ENCODE peak calls at places on chromosomes 1 and 21, in nine cellular contexts. One of them, this sample, is unnamed.

GRCh38 chr1:168879906-168880734 is 151.1 kb upstream of the DPT start:
- DNase-seq in endodermal cell: peak
- DNase-seq in HS-5: no peak
- DNase-seq in smooth muscle cell of the brain vasculature: no peak
- DNase-seq in H7: no peak
- DNase-seq in Jurkat, Clone E6-1: no peak
- DNase-seq in HEK293T: no peak
- DNase-seq in ACHN: no peak
- DNase-seq in SHP77: no peak
- DNase-seq in this sample: peak

GRCh38 chr1:166910396-166910994 is 34.4 kb upstream of the TADA1 start:
- DNase-seq in endodermal cell: peak
- DNase-seq in HS-5: peak
- DNase-seq in smooth muscle cell of the brain vasculature: peak
- DNase-seq in H7: peak
- DNase-seq in Jurkat, Clone E6-1: peak
- DNase-seq in HEK293T: peak
- DNase-seq in ACHN: peak
- DNase-seq in SHP77: peak
- DNase-seq in this sample: peak

GRCh38 chr1:8115031-8115768 is 89.1 kb upstream of the ERRFI1 start:
- DNase-seq in endodermal cell: no peak
- DNase-seq in HS-5: no peak
- DNase-seq in smooth muscle cell of the brain vasculature: no peak
- DNase-seq in H7: peak
- DNase-seq in Jurkat, Clone E6-1: no peak
- DNase-seq in HEK293T: no peak
- DNase-seq in ACHN: no peak
- DNase-seq in SHP77: no peak
- DNase-seq in this sample: no peak

GRCh38 chr1:217133958-217134856 is 411.0 kb upstream of the ESRRG start:
- DNase-seq in endodermal cell: peak
- DNase-seq in HS-5: no peak
- DNase-seq in smooth muscle cell of the brain vasculature: no peak
- DNase-seq in H7: peak
- DNase-seq in Jurkat, Clone E6-1: no peak
- DNase-seq in HEK293T: no peak
- DNase-seq in ACHN: peak
- DNase-seq in SHP77: no peak
- DNase-seq in this sample: no peak

GRCh38 chr1:206001476-206001888 is 1.7 kb downstream of the RAB7B start:
- DNase-seq in endodermal cell: peak
- DNase-seq in HS-5: peak
- DNase-seq in smooth muscle cell of the brain vasculature: peak
- DNase-seq in H7: no peak
- DNase-seq in Jurkat, Clone E6-1: no peak
- DNase-seq in HEK293T: no peak
- DNase-seq in ACHN: peak
- DNase-seq in SHP77: no peak
- DNase-seq in this sample: peak

GRCh38 chr1:218444173-218444572 is 99.0 kb downstream of the TGFB2 start:
- DNase-seq in endodermal cell: no peak
- DNase-seq in HS-5: no peak
- DNase-seq in smooth muscle cell of the brain vasculature: no peak
- DNase-seq in H7: no peak
- DNase-seq in Jurkat, Clone E6-1: no peak
- DNase-seq in HEK293T: no peak
- DNase-seq in ACHN: no peak
- DNase-seq in SHP77: no peak
- DNase-seq in this sample: no peak

GRCh38 chr21:31873275-31873695 is 465 bp downstream of the HUNK start:
- DNase-seq in endodermal cell: peak
- DNase-seq in HS-5: no peak
- DNase-seq in smooth muscle cell of the brain vasculature: no peak
- DNase-seq in H7: peak
- DNase-seq in Jurkat, Clone E6-1: no peak
- DNase-seq in HEK293T: peak
- DNase-seq in ACHN: no peak
- DNase-seq in SHP77: no peak
- DNase-seq in this sample: no peak

GRCh38 chr21:39668369-39668768 is 55.6 kb downstream of the B3GALT5 start:
- DNase-seq in endodermal cell: no peak
- DNase-seq in HS-5: no peak
- DNase-seq in smooth muscle cell of the brain vasculature: no peak
- DNase-seq in H7: no peak
- DNase-seq in Jurkat, Clone E6-1: no peak
- DNase-seq in HEK293T: no peak
- DNase-seq in ACHN: no peak
- DNase-seq in SHP77: no peak
- DNase-seq in this sample: no peak

GRCh38 chr1:94271373-94271772 is 34.0 kb upstream of the ARHGAP29 start:
- DNase-seq in endodermal cell: no peak
- DNase-seq in HS-5: no peak
- DNase-seq in smooth muscle cell of the brain vasculature: no peak
- DNase-seq in H7: no peak
- DNase-seq in Jurkat, Clone E6-1: no peak
- DNase-seq in HEK293T: no peak
- DNase-seq in ACHN: no peak
- DNase-seq in SHP77: no peak
- DNase-seq in this sample: no peak

GRCh38 chr1:230365723-230366307 is 60.3 kb downstream of the PGBD5 start:
- DNase-seq in endodermal cell: no peak
- DNase-seq in HS-5: no peak
- DNase-seq in smooth muscle cell of the brain vasculature: no peak
- DNase-seq in H7: no peak
- DNase-seq in Jurkat, Clone E6-1: peak
- DNase-seq in HEK293T: peak
- DNase-seq in ACHN: no peak
- DNase-seq in SHP77: peak
- DNase-seq in this sample: no peak

GRCh38 chr1:67629370-67630075 is 55.5 kb upstream of the GADD45A start:
- DNase-seq in endodermal cell: no peak
- DNase-seq in HS-5: no peak
- DNase-seq in smooth muscle cell of the brain vasculature: no peak
- DNase-seq in H7: no peak
- DNase-seq in Jurkat, Clone E6-1: no peak
- DNase-seq in HEK293T: no peak
- DNase-seq in ACHN: no peak
- DNase-seq in SHP77: no peak
- DNase-seq in this sample: no peak

GRCh38 chr1:234556245-234556943 is 53.6 kb downstream of the IRF2BP2 start:
- DNase-seq in endodermal cell: peak
- DNase-seq in HS-5: no peak
- DNase-seq in smooth muscle cell of the brain vasculature: no peak
- DNase-seq in H7: no peak
- DNase-seq in Jurkat, Clone E6-1: no peak
- DNase-seq in HEK293T: no peak
- DNase-seq in ACHN: no peak
- DNase-seq in SHP77: no peak
- DNase-seq in this sample: no peak

GRCh38 chr1:161921990-161922389 is 101.7 kb downstream of the OLFML2B start:
- DNase-seq in endodermal cell: no peak
- DNase-seq in HS-5: no peak
- DNase-seq in smooth muscle cell of the brain vasculature: no peak
- DNase-seq in H7: no peak
- DNase-seq in Jurkat, Clone E6-1: no peak
- DNase-seq in HEK293T: no peak
- DNase-seq in ACHN: no peak
- DNase-seq in SHP77: no peak
- DNase-seq in this sample: no peak

GRCh38 chr1:2544875-2545638 is 11.1 kb upstream of the TNFRSF14 start:
- DNase-seq in endodermal cell: peak
- DNase-seq in HS-5: no peak
- DNase-seq in smooth muscle cell of the brain vasculature: no peak
- DNase-seq in H7: peak
- DNase-seq in Jurkat, Clone E6-1: no peak
- DNase-seq in HEK293T: no peak
- DNase-seq in ACHN: no peak
- DNase-seq in SHP77: no peak
- DNase-seq in this sample: no peak

GRCh38 chr1:8090241-8090702 is 64.2 kb upstream of the ERRFI1 start:
- DNase-seq in endodermal cell: no peak
- DNase-seq in HS-5: peak
- DNase-seq in smooth muscle cell of the brain vasculature: no peak
- DNase-seq in H7: no peak
- DNase-seq in Jurkat, Clone E6-1: no peak
- DNase-seq in HEK293T: no peak
- DNase-seq in ACHN: peak
- DNase-seq in SHP77: no peak
- DNase-seq in this sample: no peak

GRCh38 chr1:174289644-174290310 is 130.5 kb downstream of the RABGAP1L start:
- DNase-seq in endodermal cell: no peak
- DNase-seq in HS-5: no peak
- DNase-seq in smooth muscle cell of the brain vasculature: no peak
- DNase-seq in H7: no peak
- DNase-seq in Jurkat, Clone E6-1: no peak
- DNase-seq in HEK293T: no peak
- DNase-seq in ACHN: no peak
- DNase-seq in SHP77: no peak
- DNase-seq in this sample: no peak

GRCh38 chr21:27645285-27645684 is 678.4 kb upstream of the ADAMTS5 start:
- DNase-seq in endodermal cell: no peak
- DNase-seq in HS-5: no peak
- DNase-seq in smooth muscle cell of the brain vasculature: no peak
- DNase-seq in H7: no peak
- DNase-seq in Jurkat, Clone E6-1: no peak
- DNase-seq in HEK293T: no peak
- DNase-seq in ACHN: no peak
- DNase-seq in SHP77: no peak
- DNase-seq in this sample: no peak

GRCh38 chr1:245045087-245045881 is 109.5 kb upstream of the KIF26B start:
- DNase-seq in endodermal cell: peak
- DNase-seq in HS-5: no peak
- DNase-seq in smooth muscle cell of the brain vasculature: no peak
- DNase-seq in H7: no peak
- DNase-seq in Jurkat, Clone E6-1: no peak
- DNase-seq in HEK293T: no peak
- DNase-seq in ACHN: peak
- DNase-seq in SHP77: no peak
- DNase-seq in this sample: no peak

GRCh38 chr1:8281843-8282509 is 35.9 kb upstream of the SLC45A1 start:
- DNase-seq in endodermal cell: no peak
- DNase-seq in HS-5: no peak
- DNase-seq in smooth muscle cell of the brain vasculature: no peak
- DNase-seq in H7: no peak
- DNase-seq in Jurkat, Clone E6-1: no peak
- DNase-seq in HEK293T: no peak
- DNase-seq in ACHN: no peak
- DNase-seq in SHP77: no peak
- DNase-seq in this sample: no peak

GRCh38 chr1:36692465-36692864 is 209.8 kb upstream of the CSF3R start:
- DNase-seq in endodermal cell: peak
- DNase-seq in HS-5: no peak
- DNase-seq in smooth muscle cell of the brain vasculature: no peak
- DNase-seq in H7: no peak
- DNase-seq in Jurkat, Clone E6-1: peak
- DNase-seq in HEK293T: no peak
- DNase-seq in ACHN: no peak
- DNase-seq in SHP77: no peak
- DNase-seq in this sample: no peak

GRCh38 chr1:220453371-220453770 is 74.6 kb upstream of the MARK1 start:
- DNase-seq in endodermal cell: no peak
- DNase-seq in HS-5: no peak
- DNase-seq in smooth muscle cell of the brain vasculature: no peak
- DNase-seq in H7: no peak
- DNase-seq in Jurkat, Clone E6-1: no peak
- DNase-seq in HEK293T: no peak
- DNase-seq in ACHN: no peak
- DNase-seq in SHP77: no peak
- DNase-seq in this sample: no peak

GRCh38 chr1:48471103-48471502 is 901 bp downstream of the SPATA6 start:
- DNase-seq in endodermal cell: peak
- DNase-seq in HS-5: no peak
- DNase-seq in smooth muscle cell of the brain vasculature: no peak
- DNase-seq in H7: no peak
- DNase-seq in Jurkat, Clone E6-1: no peak
- DNase-seq in HEK293T: no peak
- DNase-seq in ACHN: peak
- DNase-seq in SHP77: no peak
- DNase-seq in this sample: no peak

GRCh38 chr1:44696789-44697188 is 22.3 kb downstream of the ARMH1 start:
- DNase-seq in endodermal cell: no peak
- DNase-seq in HS-5: no peak
- DNase-seq in smooth muscle cell of the brain vasculature: no peak
- DNase-seq in H7: no peak
- DNase-seq in Jurkat, Clone E6-1: peak
- DNase-seq in HEK293T: no peak
- DNase-seq in ACHN: no peak
- DNase-seq in SHP77: no peak
- DNase-seq in this sample: no peak

GRCh38 chr1:14977338-14977931 is 176.1 kb upstream of the TMEM51 start:
- DNase-seq in endodermal cell: no peak
- DNase-seq in HS-5: no peak
- DNase-seq in smooth muscle cell of the brain vasculature: no peak
- DNase-seq in H7: no peak
- DNase-seq in Jurkat, Clone E6-1: peak
- DNase-seq in HEK293T: no peak
- DNase-seq in ACHN: peak
- DNase-seq in SHP77: no peak
- DNase-seq in this sample: no peak

This sample was measured in lung.